ENCODE peak calls at places on chromosomes 7 and 10, in five cellular contexts. D is activated CD4-positive, alpha-beta T cell treated with anti-CD3 and anti-CD28 coated beads for 24 hours; K is osteoblast; R is RKO; J is naive thymus-derived CD8-positive, alpha-beta T cell. F is an unnamed sample.

GRCh38 chr10:132733926-132734325 is 52.0 kb downstream of the NKX6-2 start:
- DNase-seq in D (no peak), K (no peak), R (no peak), J (no peak), F (no peak)

GRCh38 chr7:37234928-37235327 is 213.7 kb downstream of the ELMO1 start:
- DNase-seq in D (no peak), K (no peak), R (peak), J (no peak), F (peak)

GRCh38 chr10:20004087-20004523 is 187.9 kb downstream of the PLXDC2 start:
- DNase-seq in D (no peak), K (peak), R (no peak), J (no peak), F (no peak)

GRCh38 chr10:109893371-109893770 is 29.9 kb downstream of the XPNPEP1 start:
- DNase-seq in D (no peak), K (no peak), R (no peak), J (no peak), F (no peak)

GRCh38 chr7:150311711-150312110 is 11.4 kb upstream of the LRRC61 start:
- DNase-seq in D (no peak), K (no peak), R (no peak), J (no peak), F (no peak)

GRCh38 chr7:68125173-68125572 is 1128.5 kb downstream of the TYW1 start:
- DNase-seq in D (no peak), K (no peak), R (no peak), J (no peak), F (no peak)

GRCh38 chr7:44378744-44379143 is 53.4 kb upstream of the CAMK2B start:
- DNase-seq in D (no peak), K (peak), R (peak), J (no peak), F (no peak)

GRCh38 chr10:69994262-69994661 is 58.4 kb upstream of the MACROH2A2 start:
- DNase-seq in D (no peak), K (peak), R (peak), J (no peak), F (no peak)

GRCh38 chr10:130233426-130233825 is 97.2 kb downstream of the GLRX3 start:
- DNase-seq in D (no peak), K (no peak), R (no peak), J (no peak), F (no peak)

GRCh38 chr10:47286591-47287325 is 13.2 kb upstream of the GDF10 start:
- DNase-seq in D (no peak), K (no peak), R (no peak), J (no peak), F (no peak)

GRCh38 chr7:134068670-134069069 is 58.5 kb upstream of the LRGUK start:
- DNase-seq in D (no peak), K (no peak), R (no peak), J (no peak), F (no peak)

GRCh38 chr10:92727550-92727949 is 37.8 kb downstream of the HHEX start:
- DNase-seq in D (no peak), K (no peak), R (no peak), J (no peak), F (no peak)

GRCh38 chr10:30151581-30152389 is 92.4 kb upstream of the JCAD start:
- DNase-seq in D (no peak), K (peak), R (peak), J (no peak), F (no peak)

GRCh38 chr7:884191-885003 is 8.0 kb downstream of the GET4 start:
- DNase-seq in D (no peak), K (peak), R (no peak), J (no peak), F (no peak)

GRCh38 chr7:88357295-88357694 is 50.6 kb upstream of the STEAP4 start:
- DNase-seq in D (no peak), K (no peak), R (peak), J (no peak), F (no peak)

GRCh38 chr10:126580873-126581647 is 89.4 kb downstream of the C10orf90 start:
- DNase-seq in D (no peak), K (no peak), R (no peak), J (no peak), F (no peak)

GRCh38 chr10:132572545-132572937 is 35.0 kb downstream of the INPP5A start:
- DNase-seq in D (no peak), K (no peak), R (no peak), J (no peak), F (no peak)

GRCh38 chr10:110355922-110356627 is 51.4 kb upstream of the SMNDC1 start:
- DNase-seq in D (no peak), K (no peak), R (peak), J (no peak), F (peak)

GRCh38 chr10:43287056-43288007 is 20.5 kb upstream of the RASGEF1A start:
- DNase-seq in D (no peak), K (peak), R (peak), J (no peak), F (no peak)

GRCh38 chr7:41579961-41580935 is 122.6 kb downstream of the INHBA start:
- DNase-seq in D (no peak), K (peak), R (no peak), J (no peak), F (no peak)

GRCh38 chr10:102648889-102649752 is 4.8 kb downstream of the TRIM8 start:
- DNase-seq in D (no peak), K (peak), R (no peak), J (peak), F (no peak)

GRCh38 chr7:86814980-86815379 is 171.3 kb downstream of the GRM3 start:
- DNase-seq in D (no peak), K (no peak), R (peak), J (no peak), F (no peak)

GRCh38 chr10:55400075-55400474 is 599.0 kb upstream of the PCDH15 start:
- DNase-seq in D (no peak), K (no peak), R (no peak), J (no peak), F (no peak)

GRCh38 chr7:138979988-138980574 is 1.1 kb downstream of the KIAA1549 start:
- DNase-seq in D (no peak), K (no peak), R (no peak), J (no peak), F (no peak)

GRCh38 chr7:2604608-2605174 is 27.1 kb upstream of the TTYH3 start:
- DNase-seq in D (no peak), K (peak), R (no peak), J (no peak), F (no peak)

GRCh38 chr10:61781969-61782403 is 119.3 kb downstream of the CABCOCO1 start:
- DNase-seq in D (no peak), K (no peak), R (no peak), J (no peak), F (no peak)

GRCh38 chr10:88813200-88813599 is 10.7 kb downstream of the LIPM start:
- DNase-seq in D (no peak), K (no peak), R (no peak), J (no peak), F (no peak)

GRCh38 chr10:101774589-101775272 is 1.2 kb downstream of the FGF8 start:
- DNase-seq in D (no peak), K (peak), R (no peak), J (no peak), F (no peak)